ENCODE peak calls at places on chromosomes 4 and X, in ten cellular contexts. One of them, this sample, is unnamed.

GRCh38 chr4:140249351-140249750 is 95.4 kb upstream of the MAML3 start:
- DNase-seq in cardiac fibroblast: peak
- DNase-seq in tibial nerve: no peak
- DNase-seq in posterior cingulate gyrus: no peak
- DNase-seq in T follicular helper cell: no peak
- DNase-seq in activated effector memory CD4-positive, alpha-beta T cell treated with Interleukin-2 at 50 U/mL for 16 hours: no peak
- DNase-seq in fibroblast of the aortic adventitia: peak
- DNase-seq in fibroblast of mammary gland: peak
- DNase-seq in GM10248: no peak
- DNase-seq in EL: no peak
- DNase-seq in this sample: peak

GRCh38 chrX:138001219-138001618 is 435.3 kb downstream of the ZIC3 start:
- DNase-seq in cardiac fibroblast: no peak
- DNase-seq in tibial nerve: no peak
- DNase-seq in posterior cingulate gyrus: no peak
- DNase-seq in T follicular helper cell: no peak
- DNase-seq in activated effector memory CD4-positive, alpha-beta T cell treated with Interleukin-2 at 50 U/mL for 16 hours: no peak
- DNase-seq in fibroblast of the aortic adventitia: no peak
- DNase-seq in fibroblast of mammary gland: no peak
- DNase-seq in GM10248: no peak
- DNase-seq in EL: no peak
- DNase-seq in this sample: no peak

GRCh38 chr4:123297836-123298235 is 98.8 kb upstream of the SPRY1 start:
- DNase-seq in cardiac fibroblast: no peak
- DNase-seq in tibial nerve: no peak
- DNase-seq in posterior cingulate gyrus: no peak
- DNase-seq in T follicular helper cell: no peak
- DNase-seq in activated effector memory CD4-positive, alpha-beta T cell treated with Interleukin-2 at 50 U/mL for 16 hours: no peak
- DNase-seq in fibroblast of the aortic adventitia: no peak
- DNase-seq in fibroblast of mammary gland: no peak
- DNase-seq in GM10248: no peak
- DNase-seq in EL: no peak
- DNase-seq in this sample: no peak

GRCh38 chr4:40200881-40201797 is 4.3 kb downstream of the RHOH start:
- DNase-seq in cardiac fibroblast: no peak
- DNase-seq in tibial nerve: no peak
- DNase-seq in posterior cingulate gyrus: no peak
- DNase-seq in T follicular helper cell: no peak
- DNase-seq in activated effector memory CD4-positive, alpha-beta T cell treated with Interleukin-2 at 50 U/mL for 16 hours: no peak
- DNase-seq in fibroblast of the aortic adventitia: no peak
- DNase-seq in fibroblast of mammary gland: peak
- DNase-seq in GM10248: no peak
- DNase-seq in EL: no peak
- DNase-seq in this sample: peak

GRCh38 chr4:127138586-127138985 is 494.2 kb upstream of the INTU start:
- DNase-seq in cardiac fibroblast: no peak
- DNase-seq in tibial nerve: no peak
- DNase-seq in posterior cingulate gyrus: no peak
- DNase-seq in T follicular helper cell: no peak
- DNase-seq in activated effector memory CD4-positive, alpha-beta T cell treated with Interleukin-2 at 50 U/mL for 16 hours: no peak
- DNase-seq in fibroblast of the aortic adventitia: no peak
- DNase-seq in fibroblast of mammary gland: no peak
- DNase-seq in GM10248: no peak
- DNase-seq in EL: no peak
- DNase-seq in this sample: no peak

GRCh38 chr4:53537606-53538005 is 53.7 kb downstream of the LNX1 start:
- DNase-seq in cardiac fibroblast: no peak
- DNase-seq in tibial nerve: no peak
- DNase-seq in posterior cingulate gyrus: no peak
- DNase-seq in T follicular helper cell: no peak
- DNase-seq in activated effector memory CD4-positive, alpha-beta T cell treated with Interleukin-2 at 50 U/mL for 16 hours: no peak
- DNase-seq in fibroblast of the aortic adventitia: no peak
- DNase-seq in fibroblast of mammary gland: no peak
- DNase-seq in GM10248: no peak
- DNase-seq in EL: no peak
- DNase-seq in this sample: no peak

GRCh38 chrX:108322243-108322642 is 116.0 kb downstream of the COL4A6 start:
- DNase-seq in cardiac fibroblast: no peak
- DNase-seq in tibial nerve: no peak
- DNase-seq in posterior cingulate gyrus: no peak
- DNase-seq in T follicular helper cell: no peak
- DNase-seq in activated effector memory CD4-positive, alpha-beta T cell treated with Interleukin-2 at 50 U/mL for 16 hours: no peak
- DNase-seq in fibroblast of the aortic adventitia: no peak
- DNase-seq in fibroblast of mammary gland: no peak
- DNase-seq in GM10248: no peak
- DNase-seq in EL: no peak
- DNase-seq in this sample: no peak

GRCh38 chr4:41400296-41400695 is 137.7 kb upstream of the LIMCH1 start:
- DNase-seq in cardiac fibroblast: no peak
- DNase-seq in tibial nerve: no peak
- DNase-seq in posterior cingulate gyrus: no peak
- DNase-seq in T follicular helper cell: no peak
- DNase-seq in activated effector memory CD4-positive, alpha-beta T cell treated with Interleukin-2 at 50 U/mL for 16 hours: no peak
- DNase-seq in fibroblast of the aortic adventitia: peak
- DNase-seq in fibroblast of mammary gland: no peak
- DNase-seq in GM10248: no peak
- DNase-seq in EL: peak
- DNase-seq in this sample: no peak

GRCh38 chrX:109299091-109299490 is 182.8 kb downstream of the GUCY2F start:
- DNase-seq in cardiac fibroblast: no peak
- DNase-seq in tibial nerve: no peak
- DNase-seq in posterior cingulate gyrus: no peak
- DNase-seq in T follicular helper cell: no peak
- DNase-seq in activated effector memory CD4-positive, alpha-beta T cell treated with Interleukin-2 at 50 U/mL for 16 hours: no peak
- DNase-seq in fibroblast of the aortic adventitia: peak
- DNase-seq in fibroblast of mammary gland: peak
- DNase-seq in GM10248: no peak
- DNase-seq in EL: no peak
- DNase-seq in this sample: no peak

GRCh38 chr4:65654976-65655375 is 15.3 kb downstream of the EPHA5 start:
- DNase-seq in cardiac fibroblast: no peak
- DNase-seq in tibial nerve: no peak
- DNase-seq in posterior cingulate gyrus: no peak
- DNase-seq in T follicular helper cell: no peak
- DNase-seq in activated effector memory CD4-positive, alpha-beta T cell treated with Interleukin-2 at 50 U/mL for 16 hours: no peak
- DNase-seq in fibroblast of the aortic adventitia: no peak
- DNase-seq in fibroblast of mammary gland: no peak
- DNase-seq in GM10248: no peak
- DNase-seq in EL: no peak
- DNase-seq in this sample: no peak

GRCh38 chr4:180356766-180357165 is 1886.4 kb upstream of the TENM3 start:
- DNase-seq in cardiac fibroblast: no peak
- DNase-seq in tibial nerve: no peak
- DNase-seq in posterior cingulate gyrus: no peak
- DNase-seq in T follicular helper cell: no peak
- DNase-seq in activated effector memory CD4-positive, alpha-beta T cell treated with Interleukin-2 at 50 U/mL for 16 hours: no peak
- DNase-seq in fibroblast of the aortic adventitia: no peak
- DNase-seq in fibroblast of mammary gland: no peak
- DNase-seq in GM10248: no peak
- DNase-seq in EL: no peak
- DNase-seq in this sample: no peak

GRCh38 chr4:125741825-125742452 is 427.2 kb downstream of the FAT4 start:
- DNase-seq in cardiac fibroblast: peak
- DNase-seq in tibial nerve: no peak
- DNase-seq in posterior cingulate gyrus: no peak
- DNase-seq in T follicular helper cell: no peak
- DNase-seq in activated effector memory CD4-positive, alpha-beta T cell treated with Interleukin-2 at 50 U/mL for 16 hours: no peak
- DNase-seq in fibroblast of the aortic adventitia: peak
- DNase-seq in fibroblast of mammary gland: peak
- DNase-seq in GM10248: peak
- DNase-seq in EL: peak
- DNase-seq in this sample: peak

GRCh38 chr4:166280642-166281041 is 407.6 kb downstream of the TLL1 start:
- DNase-seq in cardiac fibroblast: no peak
- DNase-seq in tibial nerve: no peak
- DNase-seq in posterior cingulate gyrus: no peak
- DNase-seq in T follicular helper cell: no peak
- DNase-seq in activated effector memory CD4-positive, alpha-beta T cell treated with Interleukin-2 at 50 U/mL for 16 hours: no peak
- DNase-seq in fibroblast of the aortic adventitia: no peak
- DNase-seq in fibroblast of mammary gland: no peak
- DNase-seq in GM10248: no peak
- DNase-seq in EL: no peak
- DNase-seq in this sample: no peak

GRCh38 chr4:54228563-54229501 is at the start of gene PDGFRA:
- DNase-seq in cardiac fibroblast: peak
- DNase-seq in tibial nerve: peak
- DNase-seq in posterior cingulate gyrus: no peak
- DNase-seq in T follicular helper cell: no peak
- DNase-seq in activated effector memory CD4-positive, alpha-beta T cell treated with Interleukin-2 at 50 U/mL for 16 hours: no peak
- DNase-seq in fibroblast of the aortic adventitia: peak
- DNase-seq in fibroblast of mammary gland: peak
- DNase-seq in GM10248: no peak
- DNase-seq in EL: peak
- DNase-seq in this sample: peak

GRCh38 chr4:76753814-76754213 is 144.1 kb downstream of the SOWAHB start:
- DNase-seq in cardiac fibroblast: peak
- DNase-seq in tibial nerve: no peak
- DNase-seq in posterior cingulate gyrus: no peak
- DNase-seq in T follicular helper cell: no peak
- DNase-seq in activated effector memory CD4-positive, alpha-beta T cell treated with Interleukin-2 at 50 U/mL for 16 hours: no peak
- DNase-seq in fibroblast of the aortic adventitia: peak
- DNase-seq in fibroblast of mammary gland: peak
- DNase-seq in GM10248: no peak
- DNase-seq in EL: peak
- DNase-seq in this sample: peak

GRCh38 chr4:2469192-2469984 is 482 bp downstream of the RNF4 start:
- DNase-seq in cardiac fibroblast: peak
- DNase-seq in tibial nerve: no peak
- DNase-seq in posterior cingulate gyrus: peak
- DNase-seq in T follicular helper cell: peak
- DNase-seq in activated effector memory CD4-positive, alpha-beta T cell treated with Interleukin-2 at 50 U/mL for 16 hours: peak
- DNase-seq in fibroblast of the aortic adventitia: no peak
- DNase-seq in fibroblast of mammary gland: peak
- DNase-seq in GM10248: peak
- DNase-seq in EL: peak
- DNase-seq in this sample: peak

GRCh38 chrX:29902004-29902403 is 313.4 kb upstream of the MAGEB2 start:
- DNase-seq in cardiac fibroblast: no peak
- DNase-seq in tibial nerve: no peak
- DNase-seq in posterior cingulate gyrus: no peak
- DNase-seq in T follicular helper cell: no peak
- DNase-seq in activated effector memory CD4-positive, alpha-beta T cell treated with Interleukin-2 at 50 U/mL for 16 hours: no peak
- DNase-seq in fibroblast of the aortic adventitia: no peak
- DNase-seq in fibroblast of mammary gland: no peak
- DNase-seq in GM10248: no peak
- DNase-seq in EL: no peak
- DNase-seq in this sample: no peak

GRCh38 chrX:11214346-11215190 is 78.6 kb upstream of the AMELX start:
- DNase-seq in cardiac fibroblast: no peak
- DNase-seq in tibial nerve: no peak
- DNase-seq in posterior cingulate gyrus: peak
- DNase-seq in T follicular helper cell: no peak
- DNase-seq in activated effector memory CD4-positive, alpha-beta T cell treated with Interleukin-2 at 50 U/mL for 16 hours: no peak
- DNase-seq in fibroblast of the aortic adventitia: no peak
- DNase-seq in fibroblast of mammary gland: no peak
- DNase-seq in GM10248: no peak
- DNase-seq in EL: no peak
- DNase-seq in this sample: no peak